ENCODE peak calls at places on chromosomes 13 and 19, in four cellular contexts. One of them, this sample, is unnamed.

GRCh38 chr13:68727165-68727564 is 1380.5 kb upstream of the ATXN8OS start:
- DNase-seq in fibroblast of villous mesenchyme: no peak
- DNase-seq in body of pancreas: no peak
- DNase-seq in pancreas: no peak
- DNase-seq in this sample: no peak

GRCh38 chr13:47639716-47640447 is 361.2 kb downstream of the SUCLA2 start:
- DNase-seq in fibroblast of villous mesenchyme: peak; percentile 45
- DNase-seq in body of pancreas: no peak
- DNase-seq in pancreas: no peak
- DNase-seq in this sample: no peak

GRCh38 chr19:34430738-34431625 is 2.8 kb downstream of the UBA2 start:
- DNase-seq in fibroblast of villous mesenchyme: peak; percentile 79
- DNase-seq in body of pancreas: no peak
- DNase-seq in pancreas: no peak
- DNase-seq in this sample: peak; percentile 63

GRCh38 chr13:71867101-71867814 is at the start of gene DACH1:
- DNase-seq in fibroblast of villous mesenchyme: peak; percentile 87
- DNase-seq in body of pancreas: peak; percentile 55
- DNase-seq in pancreas: peak; percentile 57
- DNase-seq in this sample: peak; percentile 8

GRCh38 chr13:48738261-48738755 is 84.6 kb downstream of the CYSLTR2 start:
- DNase-seq in fibroblast of villous mesenchyme: no peak
- DNase-seq in body of pancreas: no peak
- DNase-seq in pancreas: no peak
- DNase-seq in this sample: no peak

GRCh38 chr13:82323101-82323500 is 1559.2 kb downstream of the SLITRK1 start:
- DNase-seq in fibroblast of villous mesenchyme: no peak
- DNase-seq in body of pancreas: no peak
- DNase-seq in pancreas: no peak
- DNase-seq in this sample: no peak

GRCh38 chr13:26727122-26727521 is 33.5 kb downstream of the GPR12 start:
- DNase-seq in fibroblast of villous mesenchyme: no peak
- DNase-seq in body of pancreas: no peak
- DNase-seq in pancreas: no peak
- DNase-seq in this sample: no peak

GRCh38 chr19:47406711-47407416 is 12.5 kb downstream of the MEIS3 start:
- DNase-seq in fibroblast of villous mesenchyme: no peak
- DNase-seq in body of pancreas: no peak
- DNase-seq in pancreas: no peak
- DNase-seq in this sample: no peak

GRCh38 chr13:46562581-46562980 is 9.6 kb downstream of the LRCH1 start:
- DNase-seq in fibroblast of villous mesenchyme: no peak
- DNase-seq in body of pancreas: no peak
- DNase-seq in pancreas: no peak
- DNase-seq in this sample: no peak

GRCh38 chr19:4566402-4567051 is 7.0 kb upstream of the SEMA6B start:
- DNase-seq in fibroblast of villous mesenchyme: no peak
- DNase-seq in body of pancreas: no peak
- DNase-seq in pancreas: no peak
- DNase-seq in this sample: no peak

GRCh38 chr13:27573265-27573664 is 47.1 kb downstream of the LNX2 start:
- DNase-seq in fibroblast of villous mesenchyme: peak; percentile 56
- DNase-seq in body of pancreas: no peak
- DNase-seq in pancreas: no peak
- DNase-seq in this sample: no peak

GRCh38 chr19:1533510-1534150 is 9.8 kb downstream of the PLK5 start:
- DNase-seq in fibroblast of villous mesenchyme: no peak
- DNase-seq in body of pancreas: no peak
- DNase-seq in pancreas: no peak
- DNase-seq in this sample: no peak

GRCh38 chr13:108087813-108088212 is 127.5 kb downstream of the LIG4 start:
- DNase-seq in fibroblast of villous mesenchyme: no peak
- DNase-seq in body of pancreas: no peak
- DNase-seq in pancreas: no peak
- DNase-seq in this sample: no peak

GRCh38 chr13:27360562-27360961 is 63.9 kb upstream of the GTF3A start:
- DNase-seq in fibroblast of villous mesenchyme: no peak
- DNase-seq in body of pancreas: no peak
- DNase-seq in pancreas: no peak
- DNase-seq in this sample: no peak

GRCh38 chr19:7658219-7658686 is 10.6 kb upstream of the RETN start:
- DNase-seq in fibroblast of villous mesenchyme: no peak
- DNase-seq in body of pancreas: no peak
- DNase-seq in pancreas: no peak
- DNase-seq in this sample: no peak

GRCh38 chr19:45817725-45818301 is 2.7 kb upstream of the RSPH6A start:
- DNase-seq in fibroblast of villous mesenchyme: no peak
- DNase-seq in body of pancreas: no peak
- DNase-seq in pancreas: no peak
- DNase-seq in this sample: no peak

GRCh38 chr13:90943961-90944360 is 403.5 kb upstream of the MIR17HG start:
- DNase-seq in fibroblast of villous mesenchyme: no peak
- DNase-seq in body of pancreas: no peak
- DNase-seq in pancreas: no peak
- DNase-seq in this sample: no peak

GRCh38 chr13:52454459-52454824 is 836 bp upstream of the CKAP2 start:
- DNase-seq in fibroblast of villous mesenchyme: peak; percentile 13
- DNase-seq in body of pancreas: no peak
- DNase-seq in pancreas: peak; percentile 20
- DNase-seq in this sample: peak; percentile 10

GRCh38 chr13:39823063-39823713 is 167.7 kb downstream of the COG6 start:
- DNase-seq in fibroblast of villous mesenchyme: no peak
- DNase-seq in body of pancreas: no peak
- DNase-seq in pancreas: no peak
- DNase-seq in this sample: no peak

GRCh38 chr13:76383671-76384461 is 502.3 kb downstream of the KCTD12 start:
- DNase-seq in fibroblast of villous mesenchyme: peak; percentile 96
- DNase-seq in body of pancreas: no peak
- DNase-seq in pancreas: peak; percentile 17
- DNase-seq in this sample: peak; percentile 96

GRCh38 chr13:99981115-99982020 is at the start of gene ZIC2:
- DNase-seq in fibroblast of villous mesenchyme: peak; percentile 12
- DNase-seq in body of pancreas: no peak
- DNase-seq in pancreas: no peak
- DNase-seq in this sample: no peak

GRCh38 chr19:44628793-44629192 is 14.9 kb upstream of the PVR start:
- DNase-seq in fibroblast of villous mesenchyme: no peak
- DNase-seq in body of pancreas: no peak
- DNase-seq in pancreas: no peak
- DNase-seq in this sample: no peak

GRCh38 chr13:112060431-112060830 is 6.5 kb upstream of the SOX1 start:
- DNase-seq in fibroblast of villous mesenchyme: no peak
- DNase-seq in body of pancreas: no peak
- DNase-seq in pancreas: no peak
- DNase-seq in this sample: no peak

GRCh38 chr13:113219311-113219940 is 10.0 kb downstream of the CUL4A start:
- DNase-seq in fibroblast of villous mesenchyme: peak; percentile 16
- DNase-seq in body of pancreas: no peak
- DNase-seq in pancreas: no peak
- DNase-seq in this sample: no peak

GRCh38 chr19:801861-802496 is 4.7 kb downstream of the PTBP1 start:
- DNase-seq in fibroblast of villous mesenchyme: no peak
- DNase-seq in body of pancreas: no peak
- DNase-seq in pancreas: no peak
- DNase-seq in this sample: peak; percentile 67

GRCh38 chr13:41311607-41312500 is 787 bp downstream of the NAA16 start:
- DNase-seq in fibroblast of villous mesenchyme: peak; percentile 58
- DNase-seq in body of pancreas: peak; percentile 65
- DNase-seq in pancreas: peak; percentile 69
- DNase-seq in this sample: peak; percentile 54

GRCh38 chr13:31182987-31183386 is 16.8 kb upstream of the B3GLCT start:
- DNase-seq in fibroblast of villous mesenchyme: no peak
- DNase-seq in body of pancreas: no peak
- DNase-seq in pancreas: no peak
- DNase-seq in this sample: no peak

GRCh38 chr19:1387684-1388636 is 4.3 kb downstream of the NDUFS7 start:
- DNase-seq in fibroblast of villous mesenchyme: no peak
- DNase-seq in body of pancreas: no peak
- DNase-seq in pancreas: no peak
- DNase-seq in this sample: no peak

GRCh38 chr13:43074824-43075510 is 51.6 kb downstream of the DNAJC15 start:
- DNase-seq in fibroblast of villous mesenchyme: no peak
- DNase-seq in body of pancreas: no peak
- DNase-seq in pancreas: no peak
- DNase-seq in this sample: no peak

GRCh38 chr13:99577934-99578917 is 77.0 kb downstream of the TM9SF2 start:
- DNase-seq in fibroblast of villous mesenchyme: peak; percentile 18
- DNase-seq in body of pancreas: no peak
- DNase-seq in pancreas: no peak
- DNase-seq in this sample: peak; percentile 31

GRCh38 chr13:74132152-74132767 is 1.9 kb downstream of the KLF12 start:
- DNase-seq in fibroblast of villous mesenchyme: no peak
- DNase-seq in body of pancreas: no peak
- DNase-seq in pancreas: no peak
- DNase-seq in this sample: peak; percentile 67

GRCh38 chr13:50845211-50845610 is 1.7 kb upstream of the DLEU7 start:
- DNase-seq in fibroblast of villous mesenchyme: no peak
- DNase-seq in body of pancreas: no peak
- DNase-seq in pancreas: no peak
- DNase-seq in this sample: peak; percentile 40

GRCh38 chr13:50842246-50842645 is 1.2 kb downstream of the DLEU7 start:
- DNase-seq in fibroblast of villous mesenchyme: no peak
- DNase-seq in body of pancreas: no peak
- DNase-seq in pancreas: no peak
- DNase-seq in this sample: no peak

GRCh38 chr13:50843256-50844043 is at the start of gene DLEU7:
- DNase-seq in fibroblast of villous mesenchyme: no peak
- DNase-seq in body of pancreas: no peak
- DNase-seq in pancreas: no peak
- DNase-seq in this sample: no peak

GRCh38 chr13:50842711-50843255 is 709 bp downstream of the DLEU7 start:
- DNase-seq in fibroblast of villous mesenchyme: no peak
- DNase-seq in body of pancreas: no peak
- DNase-seq in pancreas: no peak
- DNase-seq in this sample: no peak

DNA sequence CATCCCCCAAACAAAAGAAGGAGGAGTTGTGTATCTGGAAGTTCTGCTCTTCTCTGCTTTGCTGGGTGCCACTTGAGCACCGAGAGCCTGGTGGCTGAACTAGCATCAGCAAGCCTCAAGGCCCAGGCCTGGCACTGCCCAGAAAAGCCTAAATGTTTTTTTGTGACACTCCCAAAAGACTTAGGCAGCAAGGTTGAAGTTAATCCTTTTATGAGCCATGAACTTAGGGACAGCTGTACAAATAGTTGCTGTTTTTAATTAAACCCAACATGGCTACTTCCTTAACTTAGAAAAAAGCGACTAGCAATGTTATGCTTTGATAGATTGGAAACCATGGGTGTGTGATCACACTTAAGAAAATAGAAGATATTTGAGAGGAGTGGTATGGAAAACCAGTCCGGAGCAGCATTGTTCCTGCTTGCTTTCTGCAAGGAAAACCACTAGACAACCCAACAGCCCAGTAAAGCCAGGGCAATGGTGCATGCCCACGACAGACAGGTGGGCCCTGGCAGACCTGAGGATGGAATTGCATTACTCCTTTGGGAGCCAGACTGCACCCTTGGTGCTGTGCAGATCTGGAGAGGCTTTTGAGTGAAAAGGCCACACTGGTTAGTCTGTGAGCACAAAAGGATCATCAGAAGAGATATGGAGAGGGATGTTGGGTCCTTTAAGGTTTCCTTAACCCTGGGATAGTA is 836 bp upstream of the DLEU7 start:
- DNase-seq in fibroblast of villous mesenchyme: no peak
- DNase-seq in body of pancreas: no peak
- DNase-seq in pancreas: no peak
- DNase-seq in this sample: no peak
- H3K4me3 ChIP-seq in fibroblast of villous mesenchyme: no peak overlapping the region
- H3K4me3 ChIP-seq in body of pancreas: no peak overlapping the region
- H3K4me3 ChIP-seq in pancreas: no peak overlapping the region
- H3K4me3 ChIP-seq in this sample: no peak overlapping the region

DNA sequence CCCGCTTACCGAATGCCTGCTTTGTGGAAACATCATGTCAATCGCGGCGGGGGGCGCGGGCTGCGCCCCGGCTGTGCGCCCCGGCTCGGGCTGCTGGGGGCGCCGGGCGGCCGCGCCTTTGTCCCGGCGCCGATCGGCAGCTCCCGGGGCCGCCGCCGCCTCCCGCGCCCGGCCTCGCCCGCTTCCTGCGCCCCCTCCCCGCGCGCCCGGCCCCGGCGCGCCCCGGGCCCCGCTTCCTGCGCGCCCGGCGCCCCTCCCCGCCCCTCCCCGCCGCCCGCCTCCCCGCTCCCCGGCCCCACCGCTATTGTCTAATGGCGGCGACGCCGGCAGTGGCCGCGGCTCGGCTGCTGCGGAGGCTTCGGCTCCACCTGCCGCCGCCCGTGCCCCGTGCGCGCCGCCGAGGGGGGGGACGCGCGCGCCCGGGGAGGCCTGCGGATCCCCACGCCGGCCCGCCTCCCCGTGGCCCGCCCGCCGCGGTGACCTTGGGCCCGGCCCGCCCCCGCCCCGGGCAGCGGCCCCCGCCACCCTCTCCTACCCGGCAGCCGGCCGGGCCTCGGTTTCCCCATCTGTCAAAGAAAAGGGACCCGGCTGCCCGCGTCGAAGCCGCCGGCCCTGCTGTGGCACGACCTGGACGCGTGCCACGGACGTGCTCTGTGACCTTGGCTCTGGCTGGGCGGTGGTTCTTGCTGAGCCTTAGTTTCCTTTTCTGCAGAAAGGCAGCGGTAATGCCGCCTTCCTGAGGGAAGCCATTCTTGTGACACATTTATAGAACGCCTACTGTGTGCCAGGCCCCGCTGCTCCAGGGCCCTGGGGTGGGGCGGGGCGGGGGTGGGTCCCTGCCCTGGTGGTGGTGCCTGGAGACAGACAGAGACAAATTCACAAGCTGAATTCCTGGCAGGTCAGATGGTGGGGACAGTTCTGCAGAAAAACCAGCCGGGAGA is at the start of gene TLE5:
- DNase-seq in fibroblast of villous mesenchyme: peak; percentile 42
- DNase-seq in body of pancreas: peak; percentile 85
- DNase-seq in pancreas: peak; percentile 70
- DNase-seq in this sample: no peak
- TF ChIP-seq CTCF in fibroblast of villous mesenchyme: no peak
- TF ChIP-seq CTCF in body of pancreas: no peak
- TF ChIP-seq CTCF in pancreas: no peak
- TF ChIP-seq CTCF in this sample: no peak

DNA sequence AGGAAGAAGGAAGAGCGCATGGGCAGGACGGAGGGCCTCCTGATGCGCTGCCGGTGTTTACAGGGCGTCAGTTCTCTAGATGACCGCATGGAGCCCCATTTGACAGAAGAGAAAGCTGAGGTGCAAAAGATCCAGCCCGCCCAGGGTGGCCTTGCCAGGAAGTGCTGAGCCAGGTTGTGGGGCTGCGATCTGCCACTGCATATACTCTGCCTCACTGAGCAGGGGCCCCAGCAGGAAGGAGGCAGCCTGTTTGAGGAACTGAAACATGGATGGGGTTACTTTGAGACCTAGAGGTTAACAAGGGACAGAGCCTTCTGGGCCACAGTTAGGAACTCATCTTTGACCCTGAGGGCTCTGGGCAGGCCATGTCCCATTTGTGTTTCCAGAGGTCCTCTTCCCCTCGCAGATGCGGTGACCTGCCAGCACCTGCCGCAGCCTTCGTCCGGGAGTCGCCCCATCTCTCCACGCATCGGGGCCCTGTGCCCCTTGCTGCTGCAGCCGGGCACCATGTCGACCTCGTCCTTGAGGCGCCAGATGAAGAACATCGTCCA is 3.2 kb downstream of the EPN1 start:
- DNase-seq in fibroblast of villous mesenchyme: no peak
- DNase-seq in body of pancreas: no peak
- DNase-seq in pancreas: no peak
- DNase-seq in this sample: no peak
- H3K4me3 ChIP-seq in fibroblast of villous mesenchyme: no peak overlapping the region
- H3K4me3 ChIP-seq in body of pancreas: no peak overlapping the region
- H3K4me3 ChIP-seq in pancreas: no peak overlapping the region
- H3K4me3 ChIP-seq in this sample: no peak overlapping the region

GRCh38 chr19:17391371-17392151 is 2.4 kb downstream of the CCDC194 start:
- DNase-seq in fibroblast of villous mesenchyme: no peak
- DNase-seq in body of pancreas: no peak
- DNase-seq in pancreas: no peak
- DNase-seq in this sample: no peak
- TF ChIP-seq CTCF in fibroblast of villous mesenchyme: no peak
- TF ChIP-seq CTCF in body of pancreas: no peak
- TF ChIP-seq CTCF in pancreas: no peak
- TF ChIP-seq CTCF in this sample: no peak

This sample was measured in fibroblast of the aortic adventitia.